ENCODE peak calls at places on chromosomes 12 and 14, in nine cellular contexts. One of them, this sample, is unnamed.

GRCh38 chr12:120466560-120467315 is 2.8 kb downstream of the SRSF9 start:
- DNase-seq in kidney glomerular epithelial cell: no peak
- DNase-seq in left kidney: peak; percentile 69
- DNase-seq in HT1080: peak; percentile 45
- DNase-seq in hypothalamus: peak; percentile 17
- DNase-seq in lower lobe of right lung: no peak
- DNase-seq in tibial nerve: no peak
- DNase-seq in activated T-cell treated with anti-CD3 and anti-CD28 coated beads, Interleukin-2, amount 50 U/mL, for 72 hours: peak; percentile 45
- DNase-seq in activated naive CD4-positive, alpha-beta T cell: no peak
- DNase-seq in this sample: peak; percentile 39

GRCh38 chr12:6443361-6443983 is 1.3 kb upstream of the CD27 start:
- DNase-seq in HT1080: no peak
- DNase-seq in activated T-cell treated with anti-CD3 and anti-CD28 coated beads, Interleukin-2, amount 50 U/mL, for 72 hours: peak; percentile 80
- DNase-seq in activated naive CD4-positive, alpha-beta T cell: no peak
- DNase-seq in kidney glomerular epithelial cell: no peak
- DNase-seq in left kidney: no peak
- DNase-seq in hypothalamus: no peak
- DNase-seq in lower lobe of right lung: no peak
- DNase-seq in tibial nerve: no peak
- DNase-seq in this sample: no peak

GRCh38 chr12:95385246-95385645 is 88.7 kb upstream of the METAP2 start:
- DNase-seq in kidney glomerular epithelial cell: no peak
- DNase-seq in HT1080: peak; percentile 14
- DNase-seq in left kidney: no peak
- DNase-seq in activated T-cell treated with anti-CD3 and anti-CD28 coated beads, Interleukin-2, amount 50 U/mL, for 72 hours: no peak
- DNase-seq in tibial nerve: no peak
- DNase-seq in activated naive CD4-positive, alpha-beta T cell: no peak
- DNase-seq in hypothalamus: no peak
- DNase-seq in lower lobe of right lung: no peak
- DNase-seq in this sample: no peak

GRCh38 chr14:104882325-104882973 is 17.4 kb downstream of the CEP170B start:
- DNase-seq in kidney glomerular epithelial cell: peak; percentile 4
- DNase-seq in tibial nerve: no peak
- DNase-seq in hypothalamus: no peak
- DNase-seq in activated naive CD4-positive, alpha-beta T cell: no peak
- DNase-seq in lower lobe of right lung: peak; percentile 82
- DNase-seq in HT1080: peak; percentile 21
- DNase-seq in activated T-cell treated with anti-CD3 and anti-CD28 coated beads, Interleukin-2, amount 50 U/mL, for 72 hours: no peak
- DNase-seq in left kidney: peak; percentile 38
- DNase-seq in this sample: peak; percentile 4

GRCh38 chr14:75254901-75255300 is 23.7 kb upstream of the FOS start:
- DNase-seq in tibial nerve: no peak
- DNase-seq in kidney glomerular epithelial cell: peak; percentile 50
- DNase-seq in HT1080: no peak
- DNase-seq in left kidney: peak; percentile 63
- DNase-seq in activated naive CD4-positive, alpha-beta T cell: no peak
- DNase-seq in hypothalamus: no peak
- DNase-seq in activated T-cell treated with anti-CD3 and anti-CD28 coated beads, Interleukin-2, amount 50 U/mL, for 72 hours: no peak
- DNase-seq in lower lobe of right lung: no peak
- DNase-seq in this sample: no peak

GRCh38 chr12:109435428-109436180 is 41.5 kb downstream of the KCTD10 start:
- DNase-seq in kidney glomerular epithelial cell: no peak
- DNase-seq in left kidney: no peak
- DNase-seq in activated naive CD4-positive, alpha-beta T cell: no peak
- DNase-seq in activated T-cell treated with anti-CD3 and anti-CD28 coated beads, Interleukin-2, amount 50 U/mL, for 72 hours: no peak
- DNase-seq in HT1080: no peak
- DNase-seq in lower lobe of right lung: no peak
- DNase-seq in hypothalamus: no peak
- DNase-seq in tibial nerve: no peak
- DNase-seq in this sample: no peak

GRCh38 chr12:12379831-12380730 is 23.2 kb downstream of the BORCS5 start:
- DNase-seq in activated naive CD4-positive, alpha-beta T cell: no peak
- DNase-seq in kidney glomerular epithelial cell: no peak
- DNase-seq in HT1080: no peak
- DNase-seq in left kidney: no peak
- DNase-seq in tibial nerve: no peak
- DNase-seq in hypothalamus: no peak
- DNase-seq in lower lobe of right lung: no peak
- DNase-seq in activated T-cell treated with anti-CD3 and anti-CD28 coated beads, Interleukin-2, amount 50 U/mL, for 72 hours: peak; percentile 33
- DNase-seq in this sample: no peak

GRCh38 chr12:14714437-14714836 is 18.0 kb upstream of the GUCY2C start:
- DNase-seq in kidney glomerular epithelial cell: no peak
- DNase-seq in left kidney: no peak
- DNase-seq in hypothalamus: no peak
- DNase-seq in HT1080: no peak
- DNase-seq in activated T-cell treated with anti-CD3 and anti-CD28 coated beads, Interleukin-2, amount 50 U/mL, for 72 hours: no peak
- DNase-seq in activated naive CD4-positive, alpha-beta T cell: no peak
- DNase-seq in tibial nerve: no peak
- DNase-seq in lower lobe of right lung: no peak
- DNase-seq in this sample: no peak

GRCh38 chr14:54556535-54556934 is 10.4 kb upstream of the SAMD4A start:
- DNase-seq in activated T-cell treated with anti-CD3 and anti-CD28 coated beads, Interleukin-2, amount 50 U/mL, for 72 hours: no peak
- DNase-seq in left kidney: no peak
- DNase-seq in hypothalamus: no peak
- DNase-seq in activated naive CD4-positive, alpha-beta T cell: no peak
- DNase-seq in HT1080: no peak
- DNase-seq in lower lobe of right lung: no peak
- DNase-seq in tibial nerve: no peak
- DNase-seq in kidney glomerular epithelial cell: no peak
- DNase-seq in this sample: no peak

GRCh38 chr12:123022846-123023245 is 42.4 kb downstream of the ARL6IP4 start:
- DNase-seq in activated naive CD4-positive, alpha-beta T cell: no peak
- DNase-seq in tibial nerve: no peak
- DNase-seq in left kidney: no peak
- DNase-seq in lower lobe of right lung: peak; percentile 26
- DNase-seq in HT1080: no peak
- DNase-seq in activated T-cell treated with anti-CD3 and anti-CD28 coated beads, Interleukin-2, amount 50 U/mL, for 72 hours: no peak
- DNase-seq in kidney glomerular epithelial cell: no peak
- DNase-seq in hypothalamus: no peak
- DNase-seq in this sample: no peak

GRCh38 chr12:80937391-80938238 is at the start of gene LIN7A:
- DNase-seq in activated naive CD4-positive, alpha-beta T cell: no peak
- DNase-seq in activated T-cell treated with anti-CD3 and anti-CD28 coated beads, Interleukin-2, amount 50 U/mL, for 72 hours: peak; percentile 1
- DNase-seq in hypothalamus: peak; percentile 44
- DNase-seq in kidney glomerular epithelial cell: no peak
- DNase-seq in tibial nerve: no peak
- DNase-seq in lower lobe of right lung: peak; percentile 62
- DNase-seq in left kidney: no peak
- DNase-seq in HT1080: no peak
- DNase-seq in this sample: peak; percentile 45

GRCh38 chr12:131794573-131794972 is 33.6 kb upstream of the MMP17 start:
- DNase-seq in activated naive CD4-positive, alpha-beta T cell: no peak
- DNase-seq in kidney glomerular epithelial cell: no peak
- DNase-seq in activated T-cell treated with anti-CD3 and anti-CD28 coated beads, Interleukin-2, amount 50 U/mL, for 72 hours: no peak
- DNase-seq in HT1080: no peak
- DNase-seq in left kidney: no peak
- DNase-seq in tibial nerve: no peak
- DNase-seq in lower lobe of right lung: no peak
- DNase-seq in hypothalamus: no peak
- DNase-seq in this sample: no peak

GRCh38 chr14:23601845-23602180 is 23.2 kb upstream of the JPH4 start:
- DNase-seq in HT1080: no peak
- DNase-seq in tibial nerve: no peak
- DNase-seq in activated T-cell treated with anti-CD3 and anti-CD28 coated beads, Interleukin-2, amount 50 U/mL, for 72 hours: no peak
- DNase-seq in lower lobe of right lung: no peak
- DNase-seq in kidney glomerular epithelial cell: no peak
- DNase-seq in left kidney: no peak
- DNase-seq in activated naive CD4-positive, alpha-beta T cell: no peak
- DNase-seq in hypothalamus: no peak
- DNase-seq in this sample: no peak

GRCh38 chr12:90244232-90244631 is 535.6 kb upstream of the ATP2B1 start:
- DNase-seq in activated T-cell treated with anti-CD3 and anti-CD28 coated beads, Interleukin-2, amount 50 U/mL, for 72 hours: no peak
- DNase-seq in kidney glomerular epithelial cell: no peak
- DNase-seq in HT1080: no peak
- DNase-seq in tibial nerve: no peak
- DNase-seq in lower lobe of right lung: no peak
- DNase-seq in hypothalamus: no peak
- DNase-seq in activated naive CD4-positive, alpha-beta T cell: no peak
- DNase-seq in left kidney: no peak
- DNase-seq in this sample: no peak

GRCh38 chr12:88993655-88994054 is 358.6 kb downstream of the DUSP6 start:
- DNase-seq in tibial nerve: no peak
- DNase-seq in activated T-cell treated with anti-CD3 and anti-CD28 coated beads, Interleukin-2, amount 50 U/mL, for 72 hours: no peak
- DNase-seq in hypothalamus: no peak
- DNase-seq in HT1080: peak; percentile 52
- DNase-seq in lower lobe of right lung: no peak
- DNase-seq in kidney glomerular epithelial cell: peak; percentile 68
- DNase-seq in activated naive CD4-positive, alpha-beta T cell: no peak
- DNase-seq in left kidney: peak; percentile 67
- DNase-seq in this sample: no peak

GRCh38 chr12:51896236-51896635 is 8.3 kb downstream of the ANKRD33 start:
- DNase-seq in kidney glomerular epithelial cell: no peak
- DNase-seq in lower lobe of right lung: no peak
- DNase-seq in hypothalamus: no peak
- DNase-seq in activated T-cell treated with anti-CD3 and anti-CD28 coated beads, Interleukin-2, amount 50 U/mL, for 72 hours: no peak
- DNase-seq in left kidney: no peak
- DNase-seq in HT1080: no peak
- DNase-seq in activated naive CD4-positive, alpha-beta T cell: no peak
- DNase-seq in tibial nerve: no peak
- DNase-seq in this sample: no peak

GRCh38 chr14:56120091-56120632 is 2.0 kb downstream of the PELI2 start:
- DNase-seq in HT1080: no peak
- DNase-seq in activated T-cell treated with anti-CD3 and anti-CD28 coated beads, Interleukin-2, amount 50 U/mL, for 72 hours: no peak
- DNase-seq in lower lobe of right lung: no peak
- DNase-seq in kidney glomerular epithelial cell: peak; percentile 27
- DNase-seq in tibial nerve: no peak
- DNase-seq in hypothalamus: no peak
- DNase-seq in activated naive CD4-positive, alpha-beta T cell: no peak
- DNase-seq in left kidney: peak; percentile 65
- DNase-seq in this sample: peak; percentile 12

GRCh38 chr14:105495990-105496830 is 5.2 kb downstream of the TEDC1 start:
- DNase-seq in activated T-cell treated with anti-CD3 and anti-CD28 coated beads, Interleukin-2, amount 50 U/mL, for 72 hours: no peak
- DNase-seq in hypothalamus: no peak
- DNase-seq in kidney glomerular epithelial cell: no peak
- DNase-seq in left kidney: no peak
- DNase-seq in activated naive CD4-positive, alpha-beta T cell: no peak
- DNase-seq in tibial nerve: no peak
- DNase-seq in HT1080: no peak
- DNase-seq in lower lobe of right lung: peak; percentile 39
- DNase-seq in this sample: no peak

GRCh38 chr12:1201030-1201429 is 210.0 kb downstream of the ERC1 start:
- DNase-seq in hypothalamus: no peak
- DNase-seq in tibial nerve: no peak
- DNase-seq in kidney glomerular epithelial cell: no peak
- DNase-seq in HT1080: no peak
- DNase-seq in left kidney: no peak
- DNase-seq in lower lobe of right lung: no peak
- DNase-seq in activated T-cell treated with anti-CD3 and anti-CD28 coated beads, Interleukin-2, amount 50 U/mL, for 72 hours: no peak
- DNase-seq in activated naive CD4-positive, alpha-beta T cell: no peak
- DNase-seq in this sample: no peak

GRCh38 chr14:36096090-36096489 is 80.4 kb downstream of the PTCSC3 start:
- DNase-seq in tibial nerve: no peak
- DNase-seq in activated naive CD4-positive, alpha-beta T cell: no peak
- DNase-seq in left kidney: no peak
- DNase-seq in hypothalamus: no peak
- DNase-seq in HT1080: no peak
- DNase-seq in lower lobe of right lung: no peak
- DNase-seq in activated T-cell treated with anti-CD3 and anti-CD28 coated beads, Interleukin-2, amount 50 U/mL, for 72 hours: no peak
- DNase-seq in kidney glomerular epithelial cell: no peak
- DNase-seq in this sample: no peak

GRCh38 chr14:35196571-35196970 is 74.2 kb downstream of the PRORP start:
- DNase-seq in tibial nerve: no peak
- DNase-seq in lower lobe of right lung: no peak
- DNase-seq in hypothalamus: no peak
- DNase-seq in HT1080: no peak
- DNase-seq in kidney glomerular epithelial cell: peak; percentile 5
- DNase-seq in left kidney: peak; percentile 4
- DNase-seq in activated naive CD4-positive, alpha-beta T cell: no peak
- DNase-seq in activated T-cell treated with anti-CD3 and anti-CD28 coated beads, Interleukin-2, amount 50 U/mL, for 72 hours: no peak
- DNase-seq in this sample: no peak

GRCh38 chr12:7693793-7694192 is 1.8 kb downstream of the GDF3 start:
- DNase-seq in hypothalamus: no peak
- DNase-seq in left kidney: no peak
- DNase-seq in activated T-cell treated with anti-CD3 and anti-CD28 coated beads, Interleukin-2, amount 50 U/mL, for 72 hours: no peak
- DNase-seq in activated naive CD4-positive, alpha-beta T cell: no peak
- DNase-seq in HT1080: no peak
- DNase-seq in lower lobe of right lung: no peak
- DNase-seq in kidney glomerular epithelial cell: no peak
- DNase-seq in tibial nerve: no peak
- DNase-seq in this sample: no peak

GRCh38 chr12:120554658-120555057 is 20.5 kb downstream of the RNF10 start:
- DNase-seq in lower lobe of right lung: no peak
- DNase-seq in left kidney: no peak
- DNase-seq in HT1080: no peak
- DNase-seq in activated naive CD4-positive, alpha-beta T cell: no peak
- DNase-seq in tibial nerve: no peak
- DNase-seq in activated T-cell treated with anti-CD3 and anti-CD28 coated beads, Interleukin-2, amount 50 U/mL, for 72 hours: no peak
- DNase-seq in kidney glomerular epithelial cell: no peak
- DNase-seq in hypothalamus: no peak
- DNase-seq in this sample: no peak

GRCh38 chr14:105894978-105895881 is 368.8 kb downstream of the TMEM121 start:
- DNase-seq in activated naive CD4-positive, alpha-beta T cell: no peak
- DNase-seq in hypothalamus: no peak
- DNase-seq in activated T-cell treated with anti-CD3 and anti-CD28 coated beads, Interleukin-2, amount 50 U/mL, for 72 hours: no peak
- DNase-seq in left kidney: no peak
- DNase-seq in lower lobe of right lung: peak; percentile 30
- DNase-seq in kidney glomerular epithelial cell: no peak
- DNase-seq in HT1080: no peak
- DNase-seq in tibial nerve: peak; percentile 6
- DNase-seq in this sample: no peak

This sample was measured in endothelial cell.